ENCODE peak calls at places on chromosomes 12 and 14, in seven cellular contexts. A is activated T-helper 1 cell treated with anti-CD3 and anti-CD28 coated beads, Interleukin-2, amount 50 U/mL, for 16 hours; Y is body of pancreas; C is AG08395; T is GM03348; L is astrocyte of the spinal cord; D is upper lobe of right lung. E is an unnamed sample.
A peak's percentile ranks its signal among the peaks of the same experiment; 100 is the strongest.

GRCh38 chr14:70641548-70642312 is at the start of gene TTC9:
- DNase-seq in A (no peak), Y (peak; percentile 34), C (peak; percentile 19), T (peak; percentile 71), L (no peak), D (peak; percentile 76), E (no peak)

GRCh38 chr12:11795910-11796459 is 146.5 kb downstream of the ETV6 start:
- DNase-seq in A (no peak), Y (no peak), C (no peak), T (peak; percentile 35), L (peak; percentile 89), D (no peak), E (no peak)

GRCh38 chr14:51724650-51725049 is 72.9 kb downstream of the FRMD6 start:
- DNase-seq in A (no peak), Y (no peak), C (no peak), T (no peak), L (no peak), D (no peak), E (no peak)

GRCh38 chr12:24840046-24840800 is 108.7 kb downstream of the BCAT1 start:
- DNase-seq in A (no peak), Y (no peak), C (no peak), T (no peak), L (peak; percentile 33), D (no peak), E (no peak)

GRCh38 chr12:89383235-89384049 is 31.1 kb upstream of the DUSP6 start:
- DNase-seq in A (no peak), Y (no peak), C (peak; percentile 11), T (peak; percentile 63), L (no peak), D (no peak), E (no peak)

GRCh38 chr14:87995500-87996275 is 2.7 kb upstream of the GALC start:
- DNase-seq in A (no peak), Y (no peak), C (no peak), T (no peak), L (no peak), D (no peak), E (no peak)

GRCh38 chr14:88765130-88765529 is 27.6 kb downstream of the EML5 start:
- DNase-seq in A (no peak), Y (no peak), C (no peak), T (no peak), L (peak; percentile 75), D (no peak), E (no peak)

GRCh38 chr12:51270067-51270846 is at the start of gene SMAGP:
- DNase-seq in A (no peak), Y (peak; percentile 85), C (peak; percentile 44), T (peak; percentile 73), L (peak; percentile 36), D (peak; percentile 94), E (peak; percentile 85)

GRCh38 chr12:129119537-129119936 is 266.3 kb downstream of the GLT1D1 start:
- DNase-seq in A (no peak), Y (no peak), C (no peak), T (no peak), L (no peak), D (no peak), E (no peak)

GRCh38 chr12:2862876-2863275 is 6.0 kb upstream of the TEX52 start:
- DNase-seq in A (no peak), Y (no peak), C (no peak), T (no peak), L (no peak), D (no peak), E (no peak)

GRCh38 chr14:68397371-68397779 is 395.5 kb downstream of the ZFP36L1 start:
- DNase-seq in A (no peak), Y (no peak), C (no peak), T (no peak), L (no peak), D (peak; percentile 83), E (peak; percentile 46)

GRCh38 chr12:56040151-56040550 is 1.6 kb upstream of the RPS26 start:
- DNase-seq in A (no peak), Y (no peak), C (no peak), T (no peak), L (no peak), D (no peak), E (no peak)

E was measured in breast epithelium.